ENCODE peak calls at places on chromosomes 16 and 17, in ten cellular contexts. Z is GM12878; A is BE2C; D is CD8-positive, alpha-beta T cell; L is iPS DF 6.9; X is lung; W is DND-41; U is MM.1S; V is aorta; O is AG04450. F is an unnamed sample.

GRCh38 chr17:31645351-31645750 is 213.7 kb downstream of the COPRS start:
- DNase-seq in Z (no peak), A (no peak), D (no peak), L (no peak), X (no peak), W (no peak), U (no peak), V (no peak), O (no peak), F (no peak)

GRCh38 chr17:39099686-39100293 is 51.6 kb downstream of the PLXDC1 start:
- DNase-seq in Z (no peak), A (peak; percentile 71), D (no peak), L (no peak), X (peak; percentile 43), W (no peak), U (no peak), V (no peak), O (peak; percentile 44), F (no peak)

GRCh38 chr16:89562027-89562599 is 1.6 kb downstream of the RPL13 start:
- DNase-seq in Z (no peak), A (no peak), D (no peak), L (no peak), X (no peak), W (no peak), U (no peak), V (no peak), O (no peak), F (no peak)

GRCh38 chr16:84841787-84842300 is 22.1 kb downstream of the CRISPLD2 start:
- DNase-seq in Z (no peak), A (no peak), D (no peak), L (no peak), X (peak; percentile 71), W (no peak), U (no peak), V (no peak), O (no peak), F (no peak)

GRCh38 chr17:4541041-4541327 is 14.2 kb downstream of the MYBBP1A start:
- DNase-seq in Z (no peak), A (no peak), D (no peak), L (no peak), X (no peak), W (no peak), U (no peak), V (no peak), O (no peak), F (no peak)

GRCh38 chr16:23807028-23807427 is 28.8 kb upstream of the PRKCB start:
- DNase-seq in Z (no peak), A (no peak), D (no peak), L (no peak), X (peak; percentile 29), W (no peak), U (no peak), V (no peak), O (no peak), F (no peak)

GRCh38 chr17:81687770-81688541 is 4.1 kb downstream of the HGS start:
- DNase-seq in Z (no peak), A (no peak), D (no peak), L (no peak), X (no peak), W (no peak), U (no peak), V (no peak), O (no peak), F (no peak)

GRCh38 chr17:14750866-14751265 is 450.0 kb downstream of the HS3ST3B1 start:
- DNase-seq in Z (no peak), A (no peak), D (no peak), L (no peak), X (no peak), W (no peak), U (no peak), V (no peak), O (no peak), F (no peak)

GRCh38 chr16:86078121-86078600 is 179.2 kb downstream of the IRF8 start:
- DNase-seq in Z (no peak), A (peak; percentile 2), D (no peak), L (no peak), X (no peak), W (no peak), U (no peak), V (peak; percentile 74), O (no peak), F (no peak)

GRCh38 chr16:84940670-84941551 is 70.4 kb downstream of the ZDHHC7 start:
- DNase-seq in Z (no peak), A (no peak), D (no peak), L (no peak), X (no peak), W (no peak), U (no peak), V (no peak), O (no peak), F (no peak)

GRCh38 chr17:39144414-39144813 is 7.0 kb downstream of the PLXDC1 start:
- DNase-seq in Z (no peak), A (no peak), D (no peak), L (no peak), X (peak; percentile 91), W (no peak), U (no peak), V (peak; percentile 92), O (peak; percentile 84), F (no peak)

GRCh38 chr16:31715915-31716314 is 157.7 kb upstream of the ZNF267 start:
- DNase-seq in Z (no peak), A (no peak), D (no peak), L (no peak), X (peak; percentile 11), W (no peak), U (no peak), V (no peak), O (no peak), F (no peak)
- H3K4me3 ChIP-seq in Z (no peak overlapping the region), A (no peak overlapping the region), D (no peak overlapping the region), L (no peak overlapping the region), X (no peak overlapping the region), W (no peak overlapping the region), U (no peak overlapping the region), V (no peak overlapping the region), O (no peak overlapping the region), F (no peak overlapping the region)

DNA sequence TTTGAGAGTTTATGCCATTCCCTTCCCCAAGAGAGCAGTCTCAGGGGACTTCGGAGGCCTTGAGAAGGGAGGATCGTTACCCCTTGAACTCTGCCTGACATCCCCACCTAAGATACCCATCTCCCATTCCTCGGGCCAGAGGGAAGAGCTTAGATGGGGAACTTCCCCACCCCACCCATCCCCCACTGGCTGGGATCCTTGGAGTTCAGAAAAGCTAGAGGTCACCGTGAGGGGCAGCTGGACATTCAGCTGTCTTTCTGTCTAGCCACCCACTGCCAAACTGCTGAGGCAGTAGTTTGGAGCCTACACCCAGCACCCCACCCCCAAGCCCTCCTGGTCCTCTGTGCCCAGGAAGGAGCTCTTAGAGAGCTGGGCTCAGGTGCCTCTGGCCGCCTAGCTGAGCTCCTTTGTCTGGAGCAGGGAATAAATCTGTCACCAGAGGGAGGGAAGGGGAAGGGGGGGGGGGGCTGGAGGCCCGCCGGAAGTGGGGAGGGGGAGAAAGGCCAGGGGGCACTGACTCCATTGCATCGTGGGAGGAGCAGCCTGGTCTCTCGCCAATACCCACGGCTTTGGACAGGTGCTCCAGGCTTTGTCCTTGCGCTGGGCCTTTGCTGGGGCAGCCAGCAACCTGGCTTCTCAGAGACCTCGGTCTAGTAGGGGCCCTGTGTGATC is 1.0 kb downstream of the HSD11B2 start:
- DNase-seq in Z (no peak), A (no peak), D (no peak), L (no peak), X (no peak), W (no peak), U (no peak), V (no peak), O (no peak), F (no peak)
- H3K4me3 ChIP-seq in Z (no peak overlapping the region), A (peak overlapping the region; percentile 44), D (peak overlapping the region; percentile 23), L (peak overlapping the region; percentile 79), X (no peak overlapping the region), W (no peak overlapping the region), U (peak overlapping the region; percentile 27), V (no peak overlapping the region), O (peak overlapping the region; percentile 44), F (no peak overlapping the region)

DNA sequence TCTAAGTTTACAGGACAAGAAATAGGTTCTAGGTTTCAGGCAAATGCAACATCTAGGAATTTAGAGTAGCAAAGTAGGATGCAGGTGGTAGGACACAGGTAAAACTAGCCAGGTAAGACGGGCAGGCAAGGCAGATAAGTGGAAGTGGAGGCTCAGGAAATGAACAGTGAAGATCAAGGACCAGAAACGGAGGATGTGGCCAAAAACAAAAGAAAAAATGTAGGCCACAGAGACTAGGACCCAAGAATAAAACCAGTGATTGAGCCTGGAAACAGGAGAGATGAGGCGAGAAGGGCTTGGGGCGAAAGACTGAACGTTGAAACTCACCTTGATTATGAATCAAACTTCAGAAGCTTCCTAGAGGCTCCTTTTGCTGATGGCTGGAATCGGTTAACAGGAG is 24.0 kb downstream of the CPSF4L start:
- DNase-seq in Z (no peak), A (no peak), D (no peak), L (no peak), X (no peak), W (no peak), U (no peak), V (no peak), O (no peak), F (no peak)
- H3K4me3 ChIP-seq in Z (no peak overlapping the region), A (no peak overlapping the region), D (no peak overlapping the region), L (no peak overlapping the region), X (no peak overlapping the region), W (no peak overlapping the region), U (no peak overlapping the region), V (no peak overlapping the region), O (no peak overlapping the region), F (no peak overlapping the region)

GRCh38 chr16:53058882-53059281 is 4.1 kb downstream of the CHD9 start:
- DNase-seq in Z (no peak), A (no peak), D (no peak), L (no peak), X (no peak), W (no peak), U (no peak), V (no peak), O (no peak), F (no peak)
- H3K4me3 ChIP-seq in Z (peak overlapping the region; percentile 35), A (no peak overlapping the region), D (no peak overlapping the region), L (no peak overlapping the region), X (no peak overlapping the region), W (no peak overlapping the region), U (no peak overlapping the region), V (no peak overlapping the region), O (no peak overlapping the region), F (no peak overlapping the region)

DNA sequence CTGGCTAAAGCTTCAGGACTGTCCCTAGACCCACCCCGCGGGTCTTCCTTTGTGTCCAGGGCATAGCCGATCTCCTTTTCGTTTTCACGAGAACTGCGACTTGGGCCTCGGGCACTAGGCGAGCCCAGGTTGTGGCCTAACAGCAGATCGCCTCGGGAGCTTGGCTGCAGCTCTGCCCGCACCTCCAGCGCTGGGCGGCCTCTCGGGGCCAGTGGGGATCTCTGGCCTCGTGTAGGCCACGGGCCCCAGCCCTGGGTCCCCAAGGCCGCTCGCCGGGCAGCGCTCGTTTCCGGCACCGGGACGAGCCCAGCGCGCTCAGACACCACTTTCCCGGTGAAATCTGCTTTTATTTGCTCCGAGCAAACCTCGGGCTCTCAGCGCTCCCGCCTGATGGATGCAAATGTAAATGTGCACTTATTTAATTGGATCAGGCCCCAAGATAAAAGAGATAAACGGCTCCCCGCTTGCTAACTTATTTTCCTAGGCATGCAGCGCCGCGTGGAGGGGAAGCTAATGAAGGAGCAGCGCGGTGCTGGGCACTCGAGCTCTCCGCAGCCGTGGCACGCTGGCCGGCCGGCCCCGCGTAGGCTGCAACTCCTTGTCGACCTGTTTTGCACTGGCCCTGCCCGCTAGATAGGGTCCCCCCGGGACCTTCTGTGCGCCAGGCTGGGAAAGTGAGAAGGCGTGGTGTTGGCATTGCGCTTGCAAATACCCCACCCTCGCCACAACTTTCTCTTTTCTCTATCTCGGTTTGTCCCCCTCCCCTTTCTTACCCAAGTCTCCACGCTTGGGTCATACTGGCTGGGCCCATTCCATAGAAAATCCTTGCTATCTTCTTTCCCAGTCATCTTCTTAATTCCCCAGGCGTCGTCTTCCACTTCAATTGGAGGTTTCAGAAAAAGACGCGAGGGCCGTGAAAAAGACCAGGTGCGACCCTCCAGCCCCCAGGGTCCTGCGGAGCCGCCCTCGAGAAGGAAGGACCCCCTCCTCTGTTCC is 8.0 kb downstream of the IRX5 start:
- DNase-seq in Z (no peak), A (no peak), D (no peak), L (no peak), X (no peak), W (no peak), U (no peak), V (no peak), O (no peak), F (no peak)
- H3K4me3 ChIP-seq in Z (no peak overlapping the region), A (no peak overlapping the region), D (no peak overlapping the region), L (peak overlapping the region; percentile 10), X (no peak overlapping the region), W (no peak overlapping the region), U (no peak overlapping the region), V (no peak overlapping the region), O (no peak overlapping the region), F (no peak overlapping the region)